ENCODE peak calls at places on chromosomes 13 and 19, in four cellular contexts. G is hepatocyte, Y is tibial nerve, D is HFF-Myc. Z is an unnamed sample.

GRCh38 chr19:35257113-35257461 is 8.3 kb downstream of the LSR start:
- DNase-seq in G (no peak), Y (no peak), D (no peak), Z (no peak)

GRCh38 chr13:99067160-99067985 is 89.5 kb upstream of the DOCK9 start:
- DNase-seq in D (peak), Y (no peak), G (peak), Z (no peak)

GRCh38 chr19:15479391-15480345 is at the start of gene PGLYRP2:
- DNase-seq in Y (no peak), G (no peak), D (no peak), Z (no peak)

GRCh38 chr13:40315416-40316064 is 350.9 kb downstream of the FOXO1 start:
- DNase-seq in Y (no peak), D (no peak), G (peak), Z (no peak)

GRCh38 chr19:49887037-49887652 is 9.5 kb downstream of the IL4I1 start:
- DNase-seq in Y (no peak), G (no peak), D (no peak), Z (no peak)

GRCh38 chr13:44516771-44517170 is 59.4 kb downstream of the TSC22D1 start:
- DNase-seq in D (no peak), G (no peak), Y (no peak), Z (no peak)

GRCh38 chr13:93621051-93621450 is 394.4 kb downstream of the GPC6 start:
- DNase-seq in G (no peak), D (no peak), Y (no peak), Z (no peak)

GRCh38 chr19:53877361-53877766 is 4.6 kb upstream of the PRKCG start:
- DNase-seq in Y (no peak), D (no peak), G (no peak), Z (no peak)

GRCh38 chr19:15025237-15025636 is 24.0 kb upstream of the CASP14 start:
- DNase-seq in G (no peak), Y (no peak), D (no peak), Z (no peak)

GRCh38 chr13:76884571-76885202 is 1.5 kb downstream of the KCTD12 start:
- DNase-seq in Y (no peak), G (peak), D (peak), Z (no peak)

GRCh38 chr13:105956891-105957290 is 578.6 kb downstream of the EFNB2 start:
- DNase-seq in D (no peak), Y (no peak), G (no peak), Z (no peak)

GRCh38 chr13:73934215-73934623 is 200.0 kb downstream of the KLF12 start:
- DNase-seq in D (no peak), G (no peak), Y (no peak), Z (no peak)

GRCh38 chr19:56748443-56748842 is 76.9 kb upstream of the ZNF835 start:
- DNase-seq in G (no peak), D (no peak), Y (no peak), Z (no peak)

GRCh38 chr19:33427801-33428626 is 54.5 kb downstream of the CEBPG start:
- DNase-seq in D (no peak), G (no peak), Y (no peak), Z (no peak)
- TF ChIP-seq CTCF in D (no peak), G (no peak), Y (no peak), Z (peak)

DNA sequence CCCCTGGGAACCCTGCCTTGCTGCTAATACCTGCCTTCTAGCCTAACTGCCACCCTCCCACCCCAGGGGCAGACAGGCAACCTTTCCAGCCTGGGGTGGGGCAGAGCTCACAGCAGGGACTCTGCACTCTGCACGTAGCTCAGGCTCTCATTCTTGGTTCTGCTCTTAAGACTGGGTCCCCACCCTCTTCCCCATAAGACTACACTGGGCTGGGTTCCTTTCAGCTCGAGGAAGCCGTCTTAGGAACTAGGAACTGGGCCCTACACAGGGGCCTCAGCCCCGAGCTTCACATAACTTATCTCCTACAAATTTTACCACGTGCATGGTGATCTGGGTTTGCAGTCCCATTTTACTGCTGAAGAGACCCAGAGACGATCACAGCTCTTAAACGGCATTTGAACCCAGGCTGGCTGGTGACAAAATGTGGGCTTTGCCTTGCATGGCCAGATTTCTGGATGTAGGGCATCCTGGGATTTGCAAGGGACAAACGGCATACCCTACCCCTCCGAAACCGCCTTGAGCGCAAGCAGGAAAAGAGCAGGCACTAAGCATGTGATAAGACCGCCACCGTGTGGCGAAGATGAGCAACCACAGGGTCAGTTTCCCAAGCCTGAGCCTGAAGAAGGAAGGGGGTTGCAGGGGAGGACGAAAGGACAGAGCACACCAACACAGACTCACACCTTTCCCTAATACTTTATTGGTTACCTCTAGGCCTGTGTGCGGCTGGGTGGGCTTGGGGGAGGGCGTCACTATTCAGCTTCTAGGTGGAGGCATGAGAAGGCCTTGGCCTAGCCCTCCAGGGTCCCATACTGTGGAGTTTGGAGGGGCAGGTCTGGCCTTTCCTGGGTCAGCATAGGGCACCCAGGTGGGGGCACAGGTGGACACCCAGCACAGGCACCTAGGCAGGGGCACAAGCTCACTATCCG is 5.1 kb downstream of the JUNB start:
- DNase-seq in D (no peak), Y (no peak), G (peak), Z (no peak)
- TF ChIP-seq CTCF in D (peak), Y (peak), G (peak), Z (peak)

GRCh38 chr13:112606125-112607001 is 18.4 kb upstream of the TUBGCP3 start:
- DNase-seq in G (peak), Y (peak), D (no peak), Z (peak)
- TF ChIP-seq CTCF in G (peak), Y (peak), D (peak), Z (peak)

DNA sequence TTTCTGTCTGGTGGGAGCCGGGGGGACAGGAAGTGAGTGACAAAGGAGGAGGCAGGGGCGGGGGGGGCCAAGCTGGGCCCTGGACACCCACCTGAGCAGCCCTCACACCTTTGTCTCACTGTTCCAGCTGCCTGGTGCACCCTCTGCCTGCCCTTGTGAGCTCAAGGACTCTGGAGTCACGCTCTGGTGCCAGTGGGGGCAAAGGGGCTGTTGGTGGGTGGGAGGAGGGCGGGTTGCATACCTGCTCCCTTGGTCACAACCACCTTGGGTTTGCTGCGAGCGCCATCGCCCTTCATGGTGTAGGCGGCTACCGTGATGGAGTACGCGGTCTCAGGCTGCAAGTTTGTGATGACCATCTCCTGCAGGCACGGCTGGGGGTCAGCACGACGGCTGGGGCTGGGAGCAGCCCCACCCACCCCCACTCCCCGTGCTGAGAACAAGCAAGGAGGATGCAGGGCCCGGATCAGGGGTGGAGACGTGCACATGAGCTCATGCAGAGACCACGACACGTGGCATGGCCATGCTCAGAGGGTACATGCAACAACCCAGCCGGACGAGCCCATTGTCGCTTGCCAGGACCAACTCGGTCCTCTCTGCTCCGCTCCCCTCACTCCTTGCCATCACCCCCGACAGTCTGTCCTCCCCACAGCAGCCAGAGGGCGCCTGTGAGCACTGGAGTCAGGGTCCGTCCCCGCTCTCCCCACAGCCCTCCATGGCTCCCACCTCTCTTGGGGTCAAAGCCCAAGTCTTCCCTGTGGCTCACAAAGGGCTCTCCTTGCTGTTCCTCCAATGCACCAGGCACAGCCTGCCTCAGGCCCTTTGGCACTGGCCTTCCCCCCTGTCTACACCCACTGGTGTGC is 114.9 kb downstream of the PTPRS start:
- DNase-seq in Y (no peak), G (no peak), D (no peak), Z (no peak)
- TF ChIP-seq CTCF in Y (peak), G (peak), D (peak), Z (peak)

GRCh38 chr13:100108913-100109507 is 20.1 kb downstream of the PCCA start:
- DNase-seq in Y (no peak), D (no peak), G (no peak), Z (no peak)
- TF ChIP-seq CTCF in Y (no peak), D (no peak), G (no peak), Z (no peak)

GRCh38 chr13:50969691-50970090 is 60.1 kb downstream of the RNASEH2B start:
- DNase-seq in G (peak), Y (no peak), D (no peak), Z (no peak)
- TF ChIP-seq CTCF in G (peak), Y (no peak), D (no peak), Z (peak)